ENCODE peak calls at places on chromosomes 4 and X, in four cellular contexts. Q is A549, L is HCT116, K is HepG2. T is an unnamed sample.

GRCh38 chr4:83285022-83285387 is 407 bp upstream of the COQ2 start:
- DNase-seq in L (no peak), Q (peak; percentile 15), K (no peak), T (no peak)

GRCh38 chr4:8197521-8197920 is 1.6 kb upstream of the SH3TC1 start:
- DNase-seq in L (no peak), K (no peak), Q (no peak), T (no peak)

GRCh38 chr4:60189286-60189685 is 1010.8 kb upstream of the ADGRL3 start:
- DNase-seq in L (no peak), K (no peak), Q (no peak), T (no peak)

GRCh38 chr4:151227731-151228130 is 49.2 kb upstream of the PRSS48 start:
- DNase-seq in K (no peak), Q (no peak), L (no peak), T (peak; percentile 4)

GRCh38 chr4:15906024-15906443 is 32.5 kb downstream of the FGFBP1 start:
- DNase-seq in L (peak; percentile 95), Q (peak; percentile 85), K (no peak), T (peak; percentile 32)

GRCh38 chr4:8507251-8507570 is 66.6 kb downstream of the TRMT44 start:
- DNase-seq in K (no peak), L (no peak), Q (no peak), T (no peak)

GRCh38 chrX:142505839-142506238 is 300.7 kb upstream of the MAGEC2 start:
- DNase-seq in Q (no peak), K (no peak), L (no peak), T (no peak)

GRCh38 chrX:154040307-154040756 is 20.6 kb upstream of the IRAK1 start:
- DNase-seq in L (no peak), K (peak; percentile 64), Q (no peak), T (no peak)

GRCh38 chrX:154804957-154805695 is at the start of gene MPP1:
- DNase-seq in Q (peak; percentile 68), K (no peak), L (peak; percentile 32), T (no peak)

GRCh38 chr4:143234153-143234552 is 49.4 kb downstream of the USP38 start:
- DNase-seq in K (no peak), Q (no peak), L (no peak), T (no peak)

GRCh38 chrX:34300871-34301270 is 168.8 kb upstream of the FAM47A start:
- DNase-seq in L (peak; percentile 0), K (peak; percentile 6), Q (no peak), T (peak; percentile 10)

GRCh38 chr4:111228396-111228795 is 605.5 kb upstream of the PITX2 start:
- DNase-seq in K (no peak), Q (no peak), L (no peak), T (no peak)

GRCh38 chrX:1751781-1752180 is 136.9 kb downstream of the ASMT start:
- DNase-seq in Q (no peak), L (no peak), K (no peak), T (no peak)

GRCh38 chrX:54180403-54180802 is 2.7 kb downstream of the FAM120C start:
- DNase-seq in Q (no peak), L (no peak), K (no peak), T (no peak)

GRCh38 chrX:10755477-10756334 is 135.3 kb upstream of the MID1 start:
- DNase-seq in K (no peak), Q (peak; percentile 39), L (no peak), T (no peak)

GRCh38 chr4:94758141-94758699 is 465 bp downstream of the BMPR1B start:
- DNase-seq in L (no peak), Q (no peak), K (no peak), T (no peak)

GRCh38 chr4:80171251-80171650 is 26.1 kb upstream of the PRDM8 start:
- DNase-seq in L (no peak), Q (no peak), K (no peak), T (no peak)

GRCh38 chrX:72621619-72622485 is 49.2 kb upstream of the HDAC8 start:
- DNase-seq in K (no peak), L (peak; percentile 16), Q (peak; percentile 1), T (peak; percentile 54)

GRCh38 chr4:98006060-98006459 is 137.2 kb downstream of the STPG2 start:
- DNase-seq in L (no peak), K (no peak), Q (no peak), T (no peak)

GRCh38 chr4:109998867-109999303 is 86.2 kb downstream of the EGF start:
- DNase-seq in Q (peak; percentile 37), L (peak; percentile 68), K (peak; percentile 73), T (peak; percentile 35)

GRCh38 chr4:147928400-147928799 is 196.5 kb downstream of the ARHGAP10 start:
- DNase-seq in Q (no peak), L (no peak), K (no peak), T (no peak)

DNA sequence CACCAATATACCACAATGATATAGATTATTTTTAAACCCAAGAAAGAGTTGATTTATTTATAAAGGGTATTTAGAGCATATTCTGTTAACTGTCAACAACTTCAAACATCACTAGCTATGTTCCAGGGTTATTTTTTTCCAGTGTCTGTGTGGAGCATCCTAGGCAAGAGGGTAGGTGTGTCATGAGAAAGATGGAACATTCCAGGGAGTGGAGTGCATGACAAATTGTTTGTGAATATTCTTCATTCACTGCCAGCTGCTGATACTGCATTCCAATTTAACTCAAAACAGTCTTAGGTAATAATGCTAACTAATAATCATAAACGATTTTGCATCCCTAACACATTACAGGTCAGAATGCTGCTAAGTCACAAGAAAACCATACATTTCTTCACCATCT is 148.7 kb upstream of the RASGEF1B start:
- DNase-seq in K (no peak), Q (no peak), L (no peak), T (no peak)
- H3K27ac ChIP-seq in K (no peak overlapping the region), Q (no peak overlapping the region), L (no peak overlapping the region), T (no peak overlapping the region)

GRCh38 chrX:47619486-47620302 is at the start of gene SYN1:
- DNase-seq in Q (peak; percentile 64), K (peak; percentile 18), L (peak; percentile 42), T (no peak)
- H3K4me3 ChIP-seq in Q (peak within 1 kb of the TSS; percentile 33), K (no peak within 1 kb of the TSS), L (no peak within 1 kb of the TSS), T (peak within 1 kb of the TSS; percentile 40)

GRCh38 chr4:40199999-40200880 is 3.4 kb downstream of the RHOH start:
- DNase-seq in Q (no peak), K (no peak), L (no peak), T (no peak)
- TF ChIP-seq REST in Q (no peak), K (no peak), L (no peak), T (no peak)

GRCh38 chrX:39898147-39898546 is 199.6 kb downstream of the BCOR start:
- DNase-seq in Q (no peak), K (no peak), L (no peak), T (no peak)
- H3K27ac ChIP-seq in Q (peak overlapping the region; percentile 84), K (no peak overlapping the region), L (no peak overlapping the region), T (no peak overlapping the region)

GRCh38 chrX:136778020-136778419 is 2.7 kb downstream of the ARHGEF6 start:
- DNase-seq in Q (no peak), K (no peak), L (no peak), T (no peak)

GRCh38 chrX:136780241-136780640 is 491 bp downstream of the ARHGEF6 start:
- DNase-seq in K (no peak), L (no peak), Q (no peak), T (no peak)

GRCh38 chrX:136780738-136781137 is at the start of gene ARHGEF6:
- DNase-seq in K (no peak), Q (no peak), L (no peak), T (no peak)

GRCh38 chrX:136778914-136779313 is 1.8 kb downstream of the ARHGEF6 start:
- DNase-seq in Q (no peak), L (no peak), K (no peak), T (no peak)

DNA sequence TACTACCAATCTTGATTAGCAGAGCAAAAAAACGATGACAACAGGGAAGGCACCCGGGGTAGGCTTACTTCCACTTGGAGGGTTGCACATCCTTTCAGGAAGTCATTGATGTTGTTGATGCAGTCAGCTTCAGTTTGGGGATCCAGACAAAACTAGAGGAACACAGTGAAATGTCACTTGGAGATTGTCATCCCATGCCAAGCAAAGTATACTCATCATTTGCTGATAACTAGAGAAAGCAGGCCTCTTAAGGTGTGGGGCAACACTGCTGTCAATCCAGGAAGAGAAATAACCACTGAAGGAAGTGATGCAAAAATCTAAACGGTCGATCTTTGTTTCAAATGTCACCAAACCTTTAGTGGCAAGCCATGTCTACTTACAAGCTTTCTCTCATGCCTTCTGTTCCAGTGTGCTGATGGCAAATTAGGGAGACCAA is 1.4 kb downstream of the ARHGEF6 start:
- DNase-seq in K (no peak), L (no peak), Q (no peak), T (no peak)
- H3K4me3 ChIP-seq in K (no peak overlapping the region), L (no peak overlapping the region), Q (no peak overlapping the region), T (peak overlapping the region; percentile 40)

DNA sequence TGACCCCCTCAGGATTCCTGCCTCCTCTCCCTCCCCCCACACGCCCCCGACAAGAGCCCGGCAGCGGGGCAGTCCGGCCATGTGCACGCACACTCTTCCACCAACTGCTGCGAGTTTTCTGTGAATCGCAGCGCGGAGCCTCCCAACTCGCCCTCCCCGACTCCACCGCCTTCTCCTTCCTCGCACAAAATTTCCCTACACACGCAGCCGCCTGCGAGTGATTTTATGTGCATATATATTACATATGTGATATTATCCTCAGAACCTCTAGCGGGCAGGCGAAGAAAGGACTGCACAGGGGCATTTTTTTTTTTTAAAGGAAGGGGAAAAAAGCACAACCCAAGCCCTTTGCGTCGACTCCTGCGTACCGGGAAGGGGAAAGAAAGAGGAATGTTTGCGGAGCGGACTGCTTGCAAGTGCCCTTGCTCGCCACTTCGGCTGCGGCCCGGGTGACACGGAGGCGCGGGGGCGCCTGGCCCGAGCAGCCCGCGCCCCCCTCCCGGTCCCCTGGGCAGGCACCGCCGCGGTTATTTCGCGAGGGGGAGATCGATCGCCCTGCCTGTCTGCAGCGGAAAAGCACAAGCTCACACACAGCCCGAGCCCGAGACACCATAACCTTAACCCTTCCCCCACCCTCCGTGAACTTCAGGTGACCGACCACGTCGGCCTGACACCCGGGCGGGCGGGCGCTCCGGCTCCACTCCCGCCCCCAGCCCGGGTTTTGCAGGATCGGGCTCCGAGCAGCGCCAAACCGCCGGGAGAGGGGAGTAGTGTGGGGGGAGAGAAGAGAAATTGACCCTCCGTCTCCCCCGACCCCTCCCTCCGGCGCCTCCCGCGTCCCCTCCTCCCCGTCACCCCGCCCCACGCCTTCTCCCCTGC is 2.2 kb downstream of the ZNF827 start:
- DNase-seq in K (peak; percentile 40), L (no peak), Q (no peak), T (no peak)
- TF ChIP-seq REST in K (no peak), L (no peak), Q (no peak), T (no peak)

GRCh38 chrX:49178537-49178936 is 6.8 kb downstream of the PLP2 start:
- DNase-seq in K (no peak), L (no peak), Q (no peak), T (no peak)

GRCh38 chrX:49176421-49177326 is 5.0 kb downstream of the PLP2 start:
- DNase-seq in L (no peak), Q (no peak), K (no peak), T (no peak)

GRCh38 chrX:49175875-49176274 is 4.2 kb downstream of the PLP2 start:
- DNase-seq in Q (no peak), L (no peak), K (no peak), T (no peak)

GRCh38 chrX:49177873-49178480 is 6.3 kb downstream of the PLP2 start:
- DNase-seq in K (no peak), Q (no peak), L (no peak), T (no peak)

DNA sequence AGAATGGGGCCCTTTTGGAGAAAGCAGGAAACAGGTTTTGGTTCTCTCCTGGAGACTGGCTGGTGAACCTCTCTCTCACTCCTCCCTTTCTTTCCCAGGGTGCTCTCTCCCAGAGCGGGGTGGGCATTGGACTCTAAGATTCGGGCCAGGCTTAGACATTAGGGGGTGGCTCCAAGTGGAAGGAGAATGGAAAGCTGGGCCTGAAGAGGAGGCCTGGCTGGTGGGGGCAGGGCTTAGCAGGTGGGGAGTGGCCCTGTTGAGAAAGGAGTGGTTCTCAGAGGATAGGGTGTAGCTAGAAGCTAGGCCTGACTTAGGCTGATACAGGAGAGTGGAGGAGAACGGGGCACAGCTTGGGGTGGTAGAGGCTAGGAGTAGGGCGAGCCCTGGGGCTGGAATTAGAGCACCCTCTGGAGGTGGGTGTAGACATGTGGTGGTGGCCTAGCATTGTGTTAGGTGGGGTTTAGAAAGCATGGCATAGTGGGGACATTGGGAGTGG is 5.7 kb downstream of the PLP2 start:
- DNase-seq in Q (no peak), K (no peak), L (no peak), T (no peak)
- H3K27ac ChIP-seq in Q (peak overlapping the region; percentile 26), K (no peak overlapping the region), L (peak overlapping the region; percentile 35), T (peak overlapping the region; percentile 70)